ENCODE peak calls at places on chromosomes 11 and 22, in six cellular contexts. R is cardiac muscle cell, V is HepG2, O is transverse colon, X is adipocyte, C is pancreas. F is an unnamed sample.

GRCh38 chr11:122248130-122248529 is 132.1 kb upstream of the BLID start:
- DNase-seq in R (peak; percentile 14), V (no peak), O (no peak), X (no peak), C (peak; percentile 82), F (no peak)

GRCh38 chr22:26172389-26172990 is 3.2 kb downstream of the SEZ6L start:
- DNase-seq in R (peak; percentile 75), V (peak; percentile 53), O (peak; percentile 33), X (peak; percentile 41), C (peak; percentile 34), F (no peak)

GRCh38 chr11:89182773-89183172 is 5.1 kb downstream of the TYR start:
- DNase-seq in R (no peak), V (no peak), O (no peak), X (peak; percentile 75), C (no peak), F (no peak)

GRCh38 chr11:117610045-117610444 is 187.0 kb downstream of the DSCAML1 start:
- DNase-seq in R (no peak), V (no peak), O (no peak), X (no peak), C (no peak), F (no peak)

GRCh38 chr11:31932879-31933278 is 121.8 kb upstream of the PAX6 start:
- DNase-seq in R (peak; percentile 23), V (no peak), O (no peak), X (no peak), C (no peak), F (no peak)

GRCh38 chr11:11555228-11555627 is 66.6 kb downstream of the GALNT18 start:
- DNase-seq in R (peak; percentile 12), V (no peak), O (no peak), X (no peak), C (peak; percentile 24), F (peak; percentile 63)

GRCh38 chr11:40281055-40281580 is 1178.3 kb downstream of the LRRC4C start:
- DNase-seq in R (no peak), V (no peak), O (no peak), X (no peak), C (no peak), F (no peak)

GRCh38 chr22:28198692-28199091 is 279.6 kb upstream of the PITPNB start:
- DNase-seq in R (no peak), V (no peak), O (no peak), X (no peak), C (no peak), F (no peak)

GRCh38 chr11:73326929-73327811 is 19.1 kb downstream of the ARHGEF17 start:
- DNase-seq in R (no peak), V (no peak), O (no peak), X (peak; percentile 49), C (no peak), F (no peak)

DNA sequence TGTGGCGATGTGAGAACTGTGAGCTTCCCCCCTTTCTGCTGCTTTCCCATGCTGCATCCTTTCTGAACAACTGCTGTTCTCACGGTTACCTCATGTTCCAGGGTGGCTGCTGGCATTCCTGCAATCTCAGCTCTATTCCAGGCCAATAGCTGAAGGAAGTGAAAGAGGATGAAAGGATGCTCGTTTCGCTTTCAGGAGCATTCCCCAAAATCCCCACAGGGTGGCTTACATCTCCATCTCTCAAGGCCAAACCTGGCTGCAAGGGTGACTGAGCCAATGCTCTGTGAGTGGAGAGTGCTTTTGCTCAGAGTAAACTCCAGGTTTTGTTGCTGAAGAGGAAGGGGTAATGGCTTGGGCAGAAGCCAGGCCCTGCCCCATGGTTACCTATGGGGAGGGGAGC is 848.2 kb downstream of the BRD1 start:
- DNase-seq in R (no peak), V (peak; percentile 18), O (no peak), X (no peak), C (no peak), F (no peak)
- H3K9me3 ChIP-seq in R (no peaks in the 10 kb centered on the region), V (no peaks in the 10 kb centered on the region), O (no peaks in the 10 kb centered on the region), X (no peaks in the 10 kb centered on the region), C (no peaks in the 10 kb centered on the region), F (no peaks in the 10 kb centered on the region)

GRCh38 chr22:20284471-20285086 is 16.5 kb upstream of the RTN4R start:
- DNase-seq in R (no peak), V (no peak), O (no peak), X (no peak), C (no peak), F (no peak)

GRCh38 chr22:20283674-20284066 is 15.6 kb upstream of the RTN4R start:
- DNase-seq in R (no peak), V (no peak), O (no peak), X (no peak), C (no peak), F (no peak)

GRCh38 chr22:20281891-20282290 is 13.8 kb upstream of the RTN4R start:
- DNase-seq in R (no peak), V (no peak), O (no peak), X (no peak), C (no peak), F (no peak)

GRCh38 chr22:20282901-20283673 is 15.0 kb upstream of the RTN4R start:
- DNase-seq in R (no peak), V (no peak), O (no peak), X (no peak), C (no peak), F (no peak)

DNA sequence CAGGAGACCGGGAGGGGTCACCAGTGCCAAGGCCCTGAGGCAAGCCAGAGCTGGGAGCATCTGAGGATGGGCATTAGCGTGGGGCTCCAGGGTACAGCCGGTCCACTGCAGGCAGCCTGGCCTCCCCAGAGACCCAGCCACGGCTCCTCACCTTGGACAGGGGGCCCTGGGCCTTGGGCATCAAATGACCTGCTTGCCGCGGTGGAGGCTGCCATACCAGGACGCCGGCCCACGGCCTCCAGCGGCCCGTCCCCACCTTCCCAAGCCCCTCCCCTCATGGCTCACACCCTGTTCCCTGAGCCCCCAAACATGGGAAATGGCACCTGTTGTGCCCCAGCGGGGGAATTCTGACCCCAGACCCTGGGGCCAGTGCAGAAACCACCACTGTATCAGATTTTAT is 12.7 kb upstream of the RTN4R start:
- DNase-seq in R (no peak), V (no peak), O (no peak), X (no peak), C (no peak), F (no peak)
- H3K27me3 ChIP-seq in R (no peaks in the 10 kb centered on the region), V (peaks cover 50% of the 10 kb centered on the region), O (no peaks in the 10 kb centered on the region), X (peaks cover 13% of the 10 kb centered on the region), C (no peaks in the 10 kb centered on the region), F (no peaks in the 10 kb centered on the region)

GRCh38 chr11:10323793-10324170 is 18.9 kb downstream of the ADM start:
- DNase-seq in R (no peak), V (no peak), O (no peak), X (peak; percentile 56), C (no peak), F (no peak)
- H3K4me3 ChIP-seq in R (no peak overlapping the region), V (no peak overlapping the region), O (no peak overlapping the region), X (no peak overlapping the region), C (no peak overlapping the region), F (no peak overlapping the region)

GRCh38 chr11:114610550-114610949 is 15.0 kb upstream of the NXPE4 start:
- DNase-seq in R (no peak), V (no peak), O (no peak), X (no peak), C (no peak), F (no peak)

GRCh38 chr11:114612686-114613085 is 17.1 kb upstream of the NXPE4 start:
- DNase-seq in R (no peak), V (no peak), O (no peak), X (no peak), C (no peak), F (no peak)

GRCh38 chr11:114609429-114609828 is 13.8 kb upstream of the NXPE4 start:
- DNase-seq in R (no peak), V (no peak), O (no peak), X (no peak), C (no peak), F (no peak)

GRCh38 chr11:114614127-114614720 is 18.6 kb upstream of the NXPE4 start:
- DNase-seq in R (no peak), V (no peak), O (no peak), X (no peak), C (no peak), F (no peak)

GRCh38 chr11:114610984-114611944 is 15.7 kb upstream of the NXPE4 start:
- DNase-seq in R (no peak), V (no peak), O (no peak), X (peak; percentile 39), C (no peak), F (no peak)
- H3K9me3 ChIP-seq in R (peaks cover under 1% of the 10 kb centered on the region), V (peaks cover 99% of the 10 kb centered on the region), O (no peaks in the 10 kb centered on the region), X (no peaks in the 10 kb centered on the region), C (no peaks in the 10 kb centered on the region), F (no peaks in the 10 kb centered on the region)

DNA sequence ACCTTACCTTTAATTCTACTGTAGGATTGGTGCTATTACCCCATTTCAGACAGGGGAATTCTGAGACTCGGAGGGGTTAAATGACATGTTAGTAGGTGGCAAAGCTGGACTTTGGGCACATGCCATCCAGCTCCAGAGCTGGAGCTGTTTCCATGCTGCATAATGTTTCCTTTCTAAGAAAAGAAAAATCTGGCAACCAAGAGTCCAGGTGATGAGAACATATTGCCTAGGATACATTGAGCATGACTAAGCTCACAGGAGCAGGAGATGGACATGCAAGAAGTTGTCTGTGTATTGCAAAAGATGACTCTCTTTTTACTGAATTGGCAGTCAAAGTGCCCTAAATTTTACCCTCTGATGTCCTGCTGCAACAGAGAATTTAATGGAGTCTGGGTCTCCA is 150.8 kb upstream of the SYT13 start:
- DNase-seq in R (no peak), V (no peak), O (no peak), X (no peak), C (no peak), F (no peak)
- H3K27me3 ChIP-seq in R (peaks cover 4% of the 10 kb centered on the region), V (peaks cover 10% of the 10 kb centered on the region), O (no peaks in the 10 kb centered on the region), X (peaks cover 70% of the 10 kb centered on the region), C (no peaks in the 10 kb centered on the region), F (no peaks in the 10 kb centered on the region)

GRCh38 chr11:64619811-64620285 is 28.8 kb downstream of the SLC22A12 start:
- DNase-seq in R (peak; percentile 57), V (peak; percentile 41), O (peak; percentile 23), X (no peak), C (peak; percentile 65), F (no peak)
- H3K4me3 ChIP-seq in R (no peak overlapping the region), V (peak overlapping the region; percentile 39), O (no peak overlapping the region), X (no peak overlapping the region), C (peak overlapping the region; percentile 41), F (no peak overlapping the region)